ENCODE peak calls at places on chromosome 16, in five cellular contexts. H is HTR-8/SVneo, C is HT-29, V is HFFc6, E is left cardiac atrium. P is an unnamed sample.

GRCh38 chr16:53434436-53435065 is at the start of gene RBL2:
- DNase-seq in E (peak), V (peak), H (peak), C (peak), P (no peak)

GRCh38 chr16:55508941-55509920 is at the start of gene LPCAT2:
- DNase-seq in H (peak), E (peak), C (peak), V (peak), P (peak)

GRCh38 chr16:55331648-55332185 is 7.7 kb downstream of the IRX6 start:
- DNase-seq in E (no peak), C (no peak), H (no peak), V (no peak), P (no peak)

GRCh38 chr16:10642964-10643363 is 51.8 kb downstream of the TEKT5 start:
- DNase-seq in V (no peak), E (no peak), H (no peak), C (no peak), P (no peak)

GRCh38 chr16:86927699-86928098 is 349.4 kb downstream of the FOXL1 start:
- DNase-seq in C (no peak), E (no peak), V (no peak), H (no peak), P (no peak)

GRCh38 chr16:6016530-6017184 is 919.1 kb upstream of the EEF2KMT start:
- DNase-seq in H (peak), C (peak), E (no peak), V (peak), P (no peak)

GRCh38 chr16:30948956-30949654 is at the start of gene ORAI3:
- DNase-seq in E (peak), V (peak), H (peak), C (peak), P (peak)

GRCh38 chr16:20611350-20611902 is 35.3 kb upstream of the ACSM2B start:
- DNase-seq in H (no peak), V (no peak), E (peak), C (no peak), P (no peak)

GRCh38 chr16:73232555-73233422 is 184.9 kb upstream of the ZFHX3 start:
- DNase-seq in E (peak), H (peak), V (peak), C (peak), P (peak)

GRCh38 chr16:75254359-75254837 is 3.0 kb upstream of the BCAR1 start:
- DNase-seq in V (peak), C (no peak), E (peak), H (peak), P (no peak)

GRCh38 chr16:84229421-84229820 is 10.4 kb downstream of the KCNG4 start:
- DNase-seq in H (no peak), V (no peak), C (no peak), E (no peak), P (no peak)

GRCh38 chr16:78866556-78866955 is 734.0 kb downstream of the MAF start:
- DNase-seq in V (no peak), C (no peak), E (no peak), H (no peak), P (no peak)

GRCh38 chr16:31344712-31345111 is 10.3 kb upstream of the ITGAX start:
- DNase-seq in C (no peak), V (no peak), E (no peak), H (no peak), P (no peak)

GRCh38 chr16:75952124-75952523 is 225.8 kb upstream of the CPHXL start:
- DNase-seq in H (no peak), V (no peak), C (no peak), E (no peak), P (no peak)

GRCh38 chr16:85461814-85462404 is 151.2 kb upstream of the GSE1 start:
- DNase-seq in V (no peak), C (no peak), E (no peak), H (no peak), P (no peak)

GRCh38 chr16:77307764-77308561 is 108.8 kb downstream of the SYCE1L start:
- DNase-seq in C (no peak), V (no peak), H (peak), E (no peak), P (peak)

GRCh38 chr16:83113317-83113716 is 486.5 kb downstream of the CDH13 start:
- DNase-seq in E (no peak), C (peak), V (peak), H (peak), P (no peak)

GRCh38 chr16:5042574-5043171 is 8.9 kb upstream of the NAGPA start:
- DNase-seq in E (no peak), H (peak), C (no peak), V (peak), P (no peak)

GRCh38 chr16:48001306-48001885 is 154.4 kb downstream of the ABCC12 start:
- DNase-seq in E (no peak), C (no peak), H (no peak), V (no peak), P (no peak)

GRCh38 chr16:78183886-78184553 is 84.6 kb downstream of the WWOX start:
- DNase-seq in H (no peak), V (no peak), E (no peak), C (no peak), P (no peak)

GRCh38 chr16:85916141-85916890 is 17.4 kb downstream of the IRF8 start:
- DNase-seq in V (no peak), H (no peak), C (peak), E (peak), P (no peak)

GRCh38 chr16:6714510-6714909 is 618.1 kb upstream of the RBFOX1 start:
- DNase-seq in E (no peak), H (no peak), V (no peak), C (no peak), P (no peak)

GRCh38 chr16:17161034-17161433 is 309.7 kb downstream of the XYLT1 start:
- DNase-seq in H (no peak), E (no peak), V (no peak), C (no peak), P (no peak)

GRCh38 chr16:87555647-87556046 is 46.7 kb upstream of the JPH3 start:
- DNase-seq in C (no peak), H (no peak), E (no peak), V (no peak), P (no peak)